ENCODE peak calls at places on chromosomes 5 and 9, in four cellular contexts. B, P, T and Z are unnamed samples.

GRCh38 chr5:56993241-56993640 is 41.3 kb upstream of the MIER3 start:
- DNase-seq in P (no peak), B (no peak), T (no peak), Z (no peak)

GRCh38 chr9:12628546-12628945 is 64.6 kb upstream of the TYRP1 start:
- DNase-seq in B (no peak), P (no peak), T (no peak), Z (no peak)

GRCh38 chr9:33908114-33908513 is 91.2 kb downstream of the UBE2R2 start:
- DNase-seq in T (no peak), B (no peak), P (no peak), Z (no peak)

GRCh38 chr5:138110266-138110963 is 26.6 kb downstream of the WNT8A start:
- DNase-seq in T (no peak), B (no peak), P (no peak), Z (peak)

GRCh38 chr9:10251490-10251889 is 361.3 kb downstream of the PTPRD start:
- DNase-seq in P (peak), B (no peak), T (no peak), Z (no peak)

GRCh38 chr9:77588319-77588937 is 59.7 kb downstream of the GNA14 start:
- DNase-seq in P (no peak), T (peak), B (no peak), Z (no peak)

GRCh38 chr5:173201636-173202265 is 33.3 kb downstream of the NKX2-5 start:
- DNase-seq in B (no peak), P (peak), T (no peak), Z (no peak)

GRCh38 chr5:126178521-126178920 is 244.7 kb upstream of the GRAMD2B start:
- DNase-seq in B (no peak), T (no peak), P (no peak), Z (no peak)

GRCh38 chr5:129382921-129383672 is 77.0 kb upstream of the ADAMTS19 start:
- DNase-seq in B (no peak), P (no peak), T (no peak), Z (no peak)

GRCh38 chr9:136119259-136120118 is 814 bp upstream of the TMEM250 start:
- DNase-seq in P (peak), B (no peak), T (no peak), Z (no peak)

GRCh38 chr9:127149010-127149409 is 26.6 kb upstream of the ANGPTL2 start:
- DNase-seq in T (no peak), B (no peak), P (no peak), Z (no peak)

GRCh38 chr5:77391240-77391765 is 100.8 kb downstream of the WDR41 start:
- DNase-seq in B (no peak), T (no peak), P (no peak), Z (no peak)

GRCh38 chr9:89168901-89169813 is 9.5 kb downstream of the SHC3 start:
- DNase-seq in P (no peak), T (no peak), B (no peak), Z (no peak)

GRCh38 chr5:133928690-133929393 is 39.6 kb downstream of the C5orf15 start:
- DNase-seq in P (no peak), B (no peak), T (no peak), Z (no peak)

GRCh38 chr9:106878081-106878837 is 15.3 kb downstream of the ZNF462 start:
- DNase-seq in P (no peak), B (no peak), T (peak), Z (no peak)

GRCh38 chr5:58056546-58056945 is 403.3 kb downstream of the PLK2 start:
- DNase-seq in P (no peak), T (no peak), B (no peak), Z (no peak)

GRCh38 chr5:127003798-127004495 is 26.4 kb downstream of the MARCHF3 start:
- DNase-seq in T (no peak), P (no peak), B (no peak), Z (no peak)

GRCh38 chr5:79200573-79201183 is 35.3 kb upstream of the JMY start:
- DNase-seq in B (no peak), T (no peak), P (peak), Z (peak)

GRCh38 chr5:68288756-68289134 is 73.2 kb downstream of the PIK3R1 start:
- DNase-seq in P (no peak), B (no peak), T (no peak), Z (peak)

GRCh38 chr5:50595199-50595598 is 71.2 kb upstream of the PARP8 start:
- DNase-seq in B (no peak), P (no peak), T (no peak), Z (no peak)

GRCh38 chr5:174431504-174431903 is 292.9 kb upstream of the MSX2 start:
- DNase-seq in T (no peak), P (no peak), B (no peak), Z (no peak)

GRCh38 chr5:88672644-88673493 is 210.1 kb downstream of the MEF2C start:
- DNase-seq in P (no peak), B (no peak), T (no peak), Z (no peak)

GRCh38 chr5:158287643-158288228 is 428.8 kb upstream of the CLINT1 start:
- DNase-seq in B (no peak), T (no peak), P (no peak), Z (peak)

GRCh38 chr9:109411818-109412352 is 86.2 kb downstream of the PTPN3 start:
- DNase-seq in P (no peak), T (peak), B (peak), Z (peak)

GRCh38 chr5:107241841-107242240 is 428.9 kb downstream of the EFNA5 start:
- DNase-seq in P (no peak), B (no peak), T (no peak), Z (no peak)

GRCh38 chr5:137734962-137735530 is 843 bp downstream of the KLHL3 start:
- DNase-seq in B (no peak), P (no peak), T (peak), Z (no peak)

DNA sequence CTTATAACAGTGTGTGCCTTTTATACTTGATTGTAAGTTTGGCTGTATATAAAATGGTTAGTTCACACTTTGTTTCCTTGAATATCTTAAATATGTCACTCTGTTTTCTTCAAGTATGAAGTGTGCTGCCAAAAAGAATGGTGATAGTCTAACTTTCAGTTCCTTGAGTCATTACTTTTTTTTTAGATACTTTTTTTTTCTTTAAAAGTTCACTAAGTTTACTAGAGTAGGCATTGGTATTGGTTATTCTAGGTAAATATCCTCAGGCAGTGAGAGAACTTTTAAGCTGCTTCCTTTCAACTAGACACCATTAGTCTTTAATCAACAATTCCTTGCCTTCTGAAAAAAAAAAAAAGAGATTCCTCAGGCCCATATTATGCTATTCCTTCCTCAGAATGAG is 41.9 kb downstream of the SPEF2 start:
- DNase-seq in P (no peak), B (no peak), T (no peak), Z (no peak)
- TF ChIP-seq SUZ12 in P (no peak), B (no peak), T (no peak), Z (no peak)

GRCh38 chr5:117220730-117221129 is 646.1 kb upstream of the SEMA6A start:
- DNase-seq in P (no peak), B (no peak), T (no peak), Z (no peak)
- TF ChIP-seq SUZ12 in P (no peak), B (no peak), T (no peak), Z (no peak)

DNA sequence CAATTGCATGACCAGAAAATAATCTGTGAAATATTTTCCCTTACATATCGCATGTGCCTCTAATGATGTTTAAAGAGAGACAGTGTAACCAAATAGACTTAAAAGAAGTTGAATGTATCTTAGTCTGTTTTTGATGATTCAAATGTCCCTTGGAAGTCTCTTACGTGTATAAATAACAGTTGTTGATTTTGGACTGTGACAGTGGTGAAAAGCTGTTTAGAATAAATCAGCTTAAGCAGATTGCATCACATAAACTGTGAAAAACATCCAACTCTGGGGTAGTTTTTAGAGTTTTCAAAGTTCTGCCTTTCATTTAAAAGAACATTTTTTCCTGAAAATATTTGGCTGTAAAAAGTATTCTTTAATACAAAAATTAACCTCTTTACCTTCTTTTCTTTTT is 301.1 kb downstream of the PRR16 start:
- DNase-seq in T (no peak), P (no peak), B (no peak), Z (no peak)
- TF ChIP-seq SUZ12 in T (no peak), P (no peak), B (no peak), Z (no peak)

DNA sequence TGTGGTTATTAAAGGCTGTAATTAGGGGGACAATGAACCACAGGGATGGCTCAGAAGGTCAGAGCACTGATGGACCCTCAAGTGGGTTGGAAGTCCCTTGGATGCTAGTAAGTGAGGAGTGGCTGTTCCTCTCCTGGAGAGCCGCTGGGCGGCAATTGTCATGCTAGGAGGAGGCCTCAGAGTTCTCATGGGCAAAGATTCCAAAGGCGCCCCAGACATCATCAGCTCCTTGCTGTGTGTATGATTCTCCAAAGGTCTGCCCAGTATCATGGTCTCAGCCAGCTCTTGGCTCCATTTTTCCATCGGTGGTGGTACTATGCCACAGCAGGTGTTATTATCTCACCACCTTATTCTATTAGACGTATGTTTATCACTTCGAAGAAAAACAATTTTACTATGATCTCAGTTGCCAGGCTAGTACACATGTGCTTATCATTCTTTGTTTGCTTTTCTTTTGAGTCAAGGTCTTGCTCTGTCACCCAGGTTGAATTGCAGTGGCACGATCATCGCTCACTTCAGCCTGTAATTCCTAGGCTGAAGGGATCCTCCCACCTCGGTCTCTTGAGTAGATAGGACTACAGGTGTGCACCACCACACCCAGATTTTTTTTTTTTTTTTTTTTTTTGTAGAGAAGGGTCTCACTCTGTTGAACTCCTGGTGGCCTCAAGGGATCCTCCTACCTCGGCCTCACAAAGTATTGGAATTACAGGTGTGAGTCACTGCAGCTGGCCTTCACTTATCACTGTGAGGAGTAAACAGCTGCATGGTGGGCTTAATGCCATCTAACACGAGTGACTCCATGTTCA is 46.8 kb downstream of the EXOSC2 start:
- DNase-seq in T (no peak), P (peak), B (no peak), Z (no peak)
- TF ChIP-seq SUZ12 in T (no peak), P (no peak), B (no peak), Z (no peak)

GRCh38 chr9:97980479-97980803 is 2.7 kb upstream of the ANP32B start:
- DNase-seq in T (no peak), B (no peak), P (no peak), Z (no peak)
- TF ChIP-seq SUZ12 in T (no peak), B (no peak), P (no peak), Z (no peak)

GRCh38 chr5:123454236-123454911 is 31.2 kb upstream of the CEP120 start:
- DNase-seq in P (no peak), B (no peak), T (no peak), Z (no peak)

GRCh38 chr5:123455095-123455494 is 31.9 kb upstream of the CEP120 start:
- DNase-seq in P (no peak), T (no peak), B (no peak), Z (no peak)

GRCh38 chr5:123456242-123456641 is 33.0 kb upstream of the CEP120 start:
- DNase-seq in T (no peak), B (no peak), P (no peak), Z (no peak)

GRCh38 chr5:123455640-123456039 is 32.4 kb upstream of the CEP120 start:
- DNase-seq in P (no peak), B (no peak), T (no peak), Z (no peak)

GRCh38 chr5:123460296-123460729 is 37.1 kb upstream of the CEP120 start:
- DNase-seq in P (no peak), B (no peak), T (peak), Z (peak)
- TF ChIP-seq SUZ12 in P (no peak), B (no peak), T (no peak), Z (no peak)

DNA sequence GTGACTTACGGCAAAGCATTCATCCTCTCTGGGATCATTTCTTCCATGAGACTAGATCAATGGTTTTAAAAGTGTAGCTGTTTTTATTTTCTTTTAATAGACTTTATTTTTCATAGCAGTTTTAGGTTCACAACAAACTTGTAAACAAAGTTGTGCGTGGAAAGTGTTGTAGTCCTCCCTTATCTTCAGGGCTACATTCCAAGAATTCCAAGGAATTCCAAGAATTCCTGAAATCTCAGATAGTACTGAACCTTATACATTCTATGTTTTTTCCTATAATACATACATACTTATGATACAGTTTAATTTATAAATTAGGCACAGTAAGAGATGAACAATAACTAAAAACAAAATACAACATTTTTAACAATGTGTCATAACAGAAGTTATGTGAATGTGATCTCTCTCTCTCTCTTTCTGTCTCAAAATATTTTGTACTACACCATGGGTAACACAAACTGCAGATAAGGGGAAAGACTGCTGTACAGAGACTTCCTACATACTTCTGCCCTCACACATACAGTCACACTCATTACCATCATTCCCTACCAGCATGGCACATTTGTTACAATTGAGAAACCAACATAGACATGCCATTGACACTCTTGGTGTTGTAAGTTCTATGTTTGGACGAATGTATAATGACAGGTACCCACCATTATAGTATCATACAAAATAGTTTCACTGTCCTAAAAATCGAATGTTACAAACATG is 1933.2 kb upstream of the WWC1 start:
- DNase-seq in B (no peak), P (no peak), T (no peak), Z (no peak)
- TF ChIP-seq SUZ12 in B (no peak), P (no peak), T (no peak), Z (no peak)

GRCh38 chr5:40428129-40428528 is 251.6 kb upstream of the PTGER4 start:
- DNase-seq in T (no peak), B (no peak), P (no peak), Z (no peak)
- TF ChIP-seq SUZ12 in T (no peak), B (no peak), P (no peak), Z (no peak)

DNA sequence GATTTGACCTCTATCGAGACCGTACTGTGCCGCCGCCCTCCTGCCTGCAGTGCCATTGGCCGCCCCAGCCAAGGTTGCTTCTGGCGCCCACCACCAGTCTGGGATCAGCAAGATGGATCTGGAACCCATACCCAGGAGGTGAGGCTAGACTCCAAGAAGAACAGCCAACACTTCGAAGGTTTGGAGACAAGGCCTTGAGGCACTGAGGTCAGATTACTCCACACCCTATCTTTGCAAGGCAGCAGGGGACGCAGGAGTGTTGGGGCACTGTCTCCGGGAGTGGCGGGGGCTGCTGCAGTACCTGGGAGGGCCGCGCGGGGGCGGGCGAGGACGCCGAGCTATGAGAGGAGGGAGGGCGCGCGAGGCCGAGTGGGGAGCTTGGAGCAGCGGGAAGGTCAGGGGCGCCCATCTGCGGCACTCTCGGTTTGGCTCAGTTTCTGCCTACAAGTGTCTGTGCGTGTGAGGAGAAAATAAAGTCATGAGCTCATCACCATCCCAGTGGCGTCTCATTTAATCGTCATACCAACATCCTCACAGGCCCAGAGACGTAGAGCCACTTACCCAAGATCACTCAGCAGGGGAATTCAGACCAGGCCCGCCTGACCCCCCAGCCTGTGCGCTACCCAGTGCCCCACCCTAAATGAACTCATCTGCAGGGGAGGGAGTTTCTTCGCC is 20.5 kb upstream of the PSD2 start:
- DNase-seq in P (peak), B (no peak), T (peak), Z (peak)
- TF ChIP-seq SUZ12 in P (no peak), B (no peak), T (no peak), Z (no peak)